ENCODE peak calls at places on chromosome 5, in six cellular contexts. D is NCI-H1105; I is astrocyte of the cerebellum; P is CD4-positive, CD25-positive, alpha-beta regulatory T cell; K is head of caudate nucleus; E is activated naive CD8-positive, alpha-beta T cell treated with anti-CD3 and anti-CD28 coated beads, Interleukin-2, amount 50 U/mL, for 24 hours. R is an unnamed sample.

GRCh38 chr5:157165261-157165660 is 803 bp downstream of the GARIN3 start:
- DNase-seq in K (no peak), P (no peak), I (no peak), E (no peak), D (no peak), R (no peak)

GRCh38 chr5:75282581-75282980 is 45.9 kb upstream of the ANKRD31 start:
- DNase-seq in I (no peak), K (no peak), E (no peak), D (no peak), P (no peak), R (no peak)

GRCh38 chr5:67160985-67161384 is 35.6 kb downstream of the CD180 start:
- DNase-seq in D (no peak), I (peak), E (no peak), K (no peak), P (peak), R (no peak)

GRCh38 chr5:79512692-79513518 is 1.0 kb downstream of the HOMER1 start:
- DNase-seq in D (no peak), K (peak), P (peak), I (no peak), E (peak), R (peak)

GRCh38 chr5:110956913-110957813 is 114.3 kb upstream of the TSLP start:
- DNase-seq in P (no peak), I (no peak), D (no peak), E (no peak), K (no peak), R (no peak)

GRCh38 chr5:61450170-61450815 is 118.2 kb downstream of the ZSWIM6 start:
- DNase-seq in D (no peak), P (no peak), K (peak), E (no peak), I (peak), R (no peak)

GRCh38 chr5:143204474-143205246 is 198.8 kb downstream of the NR3C1 start:
- DNase-seq in D (no peak), I (no peak), K (no peak), E (no peak), P (no peak), R (no peak)

GRCh38 chr5:61665939-61666621 is 334.0 kb downstream of the ZSWIM6 start:
- DNase-seq in I (no peak), P (no peak), D (no peak), E (no peak), K (no peak), R (no peak)

GRCh38 chr5:154095819-154096380 is 57.1 kb downstream of the MFAP3 start:
- DNase-seq in P (no peak), E (no peak), I (no peak), K (peak), D (peak), R (no peak)

GRCh38 chr5:997711-998110 is 10.9 kb upstream of the NKD2 start:
- DNase-seq in K (peak), D (no peak), E (no peak), I (no peak), P (no peak), R (no peak)

GRCh38 chr5:155822177-155822576 is 504.8 kb upstream of the SGCD start:
- DNase-seq in E (no peak), K (no peak), P (no peak), I (no peak), D (no peak), R (no peak)

GRCh38 chr5:144205141-144205551 is 34.5 kb downstream of the KCTD16 start:
- DNase-seq in P (no peak), K (peak), E (no peak), D (peak), I (peak), R (no peak)

GRCh38 chr5:93583799-93584530 is 943 bp downstream of the NR2F1 start:
- DNase-seq in D (peak), P (no peak), E (no peak), I (no peak), K (peak), R (no peak)

GRCh38 chr5:32581010-32581785 is 4.2 kb upstream of the SUB1 start:
- DNase-seq in E (no peak), D (no peak), I (no peak), K (no peak), P (no peak), R (no peak)

GRCh38 chr5:170291324-170291847 is 6.2 kb downstream of the LCP2 start:
- DNase-seq in K (no peak), I (no peak), D (no peak), E (no peak), P (no peak), R (no peak)

GRCh38 chr5:151195622-151196021 is 28.3 kb downstream of the CCDC69 start:
- DNase-seq in D (no peak), K (no peak), P (no peak), E (no peak), I (no peak), R (no peak)

GRCh38 chr5:158546748-158547147 is 553.0 kb downstream of the EBF1 start:
- DNase-seq in K (no peak), D (no peak), I (no peak), P (no peak), E (no peak), R (no peak)